ENCODE peak calls at places on chromosomes 1 and 21, in four cellular contexts. B, V, U and C are unnamed samples.
A peak's percentile ranks its signal among the peaks of the same experiment; 100 is the strongest.

GRCh38 chr1:196723325-196724185 is 51.1 kb upstream of the CFHR3 start:
- DNase-seq in B (peak; percentile 23), V (peak; percentile 81), U (peak; percentile 88), C (peak; percentile 51)

GRCh38 chr1:67653304-67653703 is 31.7 kb upstream of the GADD45A start:
- DNase-seq in B (no peak), V (no peak), U (no peak), C (no peak)

GRCh38 chr1:7941437-7941793 is 776 bp upstream of the TNFRSF9 start:
- DNase-seq in B (peak; percentile 46), V (no peak), U (no peak), C (no peak)

GRCh38 chr1:221373795-221374194 is 368.1 kb downstream of the DUSP10 start:
- DNase-seq in B (no peak), V (no peak), U (no peak), C (no peak)

GRCh38 chr21:41366522-41367151 is 4.8 kb downstream of the MX2 start:
- DNase-seq in B (peak; percentile 73), V (no peak), U (no peak), C (no peak)

GRCh38 chr1:189349600-189349999 is 1128.1 kb downstream of the BRINP3 start:
- DNase-seq in B (no peak), V (no peak), U (no peak), C (no peak)

GRCh38 chr1:20731057-20731991 is 1.2 kb downstream of the SH2D5 start:
- DNase-seq in B (no peak), V (peak; percentile 49), U (no peak), C (no peak)

GRCh38 chr1:49163041-49163440 is 386.4 kb upstream of the BEND5 start:
- DNase-seq in B (no peak), V (no peak), U (no peak), C (no peak)

GRCh38 chr1:114087495-114087894 is 66.2 kb downstream of the SYT6 start:
- DNase-seq in B (no peak), V (no peak), U (no peak), C (no peak)

GRCh38 chr1:202805886-202806511 is 2.2 kb downstream of the KDM5B start:
- DNase-seq in B (peak; percentile 12), V (no peak), U (no peak), C (no peak)

GRCh38 chr1:151137789-151138188 is 8.6 kb downstream of the SEMA6C start:
- DNase-seq in B (no peak), V (no peak), U (no peak), C (no peak)

GRCh38 chr21:25506887-25507286 is 100.4 kb downstream of the MRPL39 start:
- DNase-seq in B (peak; percentile 91), V (no peak), U (no peak), C (no peak)

GRCh38 chr1:27135920-27136551 is 18.9 kb downstream of the SLC9A1 start:
- DNase-seq in B (peak; percentile 42), V (peak; percentile 60), U (peak; percentile 64), C (no peak)

GRCh38 chr1:243345205-243345604 is 89.4 kb downstream of the SDCCAG8 start:
- DNase-seq in B (peak; percentile 3), V (no peak), U (no peak), C (no peak)

DNA sequence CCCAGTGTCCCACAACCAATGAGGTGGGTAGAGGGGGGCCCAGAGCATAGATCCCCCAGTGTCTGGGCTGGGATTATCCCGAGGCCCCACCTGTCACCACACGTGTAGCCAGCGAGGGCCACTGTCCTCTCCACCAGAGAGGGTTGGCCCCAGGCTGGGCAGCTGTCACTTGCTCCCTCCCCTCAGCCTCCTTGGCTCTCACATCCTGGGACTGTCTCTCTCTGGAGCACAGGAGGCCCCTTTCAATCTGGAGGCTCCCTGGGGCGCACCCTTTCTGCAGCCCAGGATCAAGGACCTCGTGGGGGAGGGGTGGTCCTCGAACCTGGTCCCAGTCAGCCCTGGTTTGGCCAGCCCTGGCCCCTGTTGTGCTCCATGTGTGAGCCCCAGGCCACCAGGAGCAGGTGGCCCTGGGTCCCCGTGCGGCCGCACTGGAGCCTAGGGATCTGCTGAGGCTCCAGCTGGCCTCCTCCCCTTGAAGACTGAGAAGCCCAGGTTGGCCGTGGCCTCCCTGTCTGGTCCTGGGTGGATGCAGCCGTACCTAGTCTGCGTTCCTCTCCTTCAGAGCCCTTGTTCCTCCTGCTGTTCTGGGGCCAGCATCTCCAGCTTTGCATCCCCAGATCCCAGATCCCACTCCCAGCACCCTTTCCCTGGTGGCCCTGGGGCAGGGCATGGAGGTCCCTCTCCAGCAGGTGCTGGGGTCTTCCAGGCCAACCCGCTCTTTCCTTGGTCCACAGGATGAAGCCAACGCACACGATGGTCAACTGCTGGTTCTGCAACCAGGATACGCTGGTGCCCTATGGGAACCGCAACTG is 6.7 kb downstream of the TMEM201 start:
- DNase-seq in B (no peak), V (no peak), U (no peak), C (no peak)
- H4K91ac ChIP-seq in B (no peak overlapping the region), V (no peak overlapping the region), U (no peak overlapping the region), C (no peak overlapping the region)

GRCh38 chr1:117500584-117500983 is 105.3 kb upstream of the TENT5C start:
- DNase-seq in B (no peak), V (no peak), U (no peak), C (no peak)

GRCh38 chr1:117499071-117499470 is 106.8 kb upstream of the TENT5C start:
- DNase-seq in B (peak; percentile 58), V (no peak), U (no peak), C (no peak)

DNA sequence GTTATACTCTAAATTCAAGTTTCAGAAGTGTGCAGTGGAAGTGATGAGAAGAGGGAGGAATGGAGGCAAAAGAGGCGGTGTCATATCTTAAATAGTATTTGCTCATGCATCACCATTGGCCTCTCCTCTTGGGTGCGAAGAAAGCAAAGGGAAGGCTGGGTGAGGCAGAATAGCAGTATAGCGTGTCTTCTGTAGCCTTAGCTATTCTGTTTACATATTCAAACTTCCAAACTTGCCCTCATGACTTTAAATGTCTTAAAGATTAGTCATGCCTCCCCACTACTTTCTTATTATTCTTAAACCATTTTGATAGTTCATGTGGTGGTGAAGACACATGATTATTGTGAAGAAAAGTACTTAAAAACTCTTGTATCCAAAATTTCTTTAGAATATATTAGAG is 104.6 kb upstream of the TENT5C start:
- DNase-seq in B (peak; percentile 91), V (no peak), U (no peak), C (no peak)
- H3K4ac ChIP-seq in B (peak overlapping the region; percentile 68), V (no peak overlapping the region), U (no peak overlapping the region), C (no peak overlapping the region)

GRCh38 chr1:94622757-94623156 is 81.2 kb upstream of the F3 start:
- DNase-seq in B (peak; percentile 61), V (no peak), U (no peak), C (peak; percentile 33)

GRCh38 chr1:94619731-94620130 is 78.2 kb upstream of the F3 start:
- DNase-seq in B (no peak), V (no peak), U (no peak), C (no peak)

GRCh38 chr1:94621392-94621791 is 79.8 kb upstream of the F3 start:
- DNase-seq in B (peak; percentile 52), V (no peak), U (no peak), C (no peak)

GRCh38 chr1:94621802-94622201 is 80.2 kb upstream of the F3 start:
- DNase-seq in B (no peak), V (no peak), U (no peak), C (no peak)

GRCh38 chr1:94620345-94621031 is 78.9 kb upstream of the F3 start:
- DNase-seq in B (no peak), V (no peak), U (no peak), C (no peak)
- H4K91ac ChIP-seq in B (peak overlapping the region; percentile 89), V (no peak overlapping the region), U (no peak overlapping the region), C (no peak overlapping the region)

DNA sequence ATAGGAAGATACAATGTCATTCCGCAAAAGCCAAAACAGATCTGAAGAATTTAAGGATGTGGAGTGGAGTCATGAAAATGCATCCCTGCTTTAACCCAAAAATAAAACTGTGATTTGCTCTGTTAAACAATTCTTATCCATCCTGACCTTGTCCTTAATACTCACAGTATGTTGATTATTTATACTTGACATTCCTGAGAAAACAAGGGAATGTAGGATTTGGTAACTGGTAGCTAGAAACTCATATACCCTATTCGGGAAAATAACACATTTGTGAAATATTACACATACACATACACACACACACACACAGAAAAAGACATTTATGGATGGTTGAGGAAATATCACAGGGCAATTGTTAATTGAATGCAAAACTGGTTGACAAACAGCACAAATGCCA is 80.2 kb downstream of the FMN2 start:
- DNase-seq in B (no peak), V (no peak), U (no peak), C (no peak)
- H3K4ac ChIP-seq in B (no peak overlapping the region), V (no peak overlapping the region), U (no peak overlapping the region), C (no peak overlapping the region)

GRCh38 chr1:54854376-54855020 is 32.5 kb downstream of the DHCR24 start:
- DNase-seq in B (peak; percentile 36), V (no peak), U (no peak), C (no peak)

GRCh38 chr1:54857066-54857660 is 29.8 kb downstream of the DHCR24 start:
- DNase-seq in B (no peak), V (no peak), U (no peak), C (no peak)

GRCh38 chr1:54861070-54861761 is 25.8 kb downstream of the DHCR24 start:
- DNase-seq in B (no peak), V (no peak), U (no peak), C (no peak)

GRCh38 chr1:54859687-54860391 is 27.2 kb downstream of the DHCR24 start:
- DNase-seq in B (no peak), V (no peak), U (no peak), C (no peak)

DNA sequence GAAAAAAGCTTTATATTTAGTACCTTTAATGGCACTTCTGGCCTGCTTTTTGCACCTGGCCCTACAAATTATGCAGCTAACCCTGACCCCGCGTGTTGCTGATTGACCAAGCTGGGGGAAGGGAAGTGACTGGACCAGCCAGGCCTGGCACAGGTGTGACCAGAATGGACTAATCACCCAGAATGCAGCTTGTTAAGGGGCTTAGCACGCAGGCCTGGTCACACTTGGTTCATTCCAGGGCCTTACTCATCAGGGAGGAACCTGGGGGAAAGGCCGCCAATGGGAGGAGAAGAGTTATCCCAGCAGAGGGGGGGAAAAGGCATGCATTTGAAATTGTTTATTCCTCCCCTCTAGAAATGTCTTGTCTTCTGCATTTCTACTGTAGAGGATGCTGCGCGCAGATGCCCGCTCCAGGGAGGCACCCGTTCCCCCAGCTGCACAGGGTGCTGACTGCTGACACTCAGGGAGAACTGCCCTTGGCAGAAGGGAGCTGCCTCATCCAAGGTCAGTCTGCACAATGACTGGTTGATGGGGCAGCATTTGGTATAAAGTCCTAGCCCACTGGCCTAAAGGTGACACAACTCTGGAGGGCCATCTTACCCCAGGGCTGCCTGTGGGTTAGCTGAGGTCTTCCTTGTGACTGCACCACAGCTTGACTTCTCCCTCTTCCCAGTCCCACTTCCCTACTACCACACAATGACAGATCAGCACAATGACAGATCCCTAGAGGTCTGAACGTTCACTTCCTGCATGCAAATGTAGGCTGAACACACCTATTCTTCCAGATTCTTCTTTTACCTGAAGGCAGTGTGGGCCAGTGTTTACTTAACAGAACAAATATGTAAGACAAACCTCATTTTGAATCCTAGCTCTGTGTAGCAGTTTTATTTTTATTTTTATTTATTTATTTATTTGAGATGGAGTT is 29.0 kb downstream of the DHCR24 start:
- DNase-seq in B (peak; percentile 78), V (no peak), U (no peak), C (no peak)
- H4K91ac ChIP-seq in B (peak overlapping the region; percentile 61), V (no peak overlapping the region), U (no peak overlapping the region), C (peak overlapping the region; percentile 58)

GRCh38 chr21:46145159-46145839 is 10.1 kb downstream of the FTCD start:
- DNase-seq in B (no peak), V (no peak), U (no peak), C (no peak)
- H3K4ac ChIP-seq in B (no peak overlapping the region), V (no peak overlapping the region), U (no peak overlapping the region), C (no peak overlapping the region)